ENCODE peak calls at places on chromosomes 16 and 17, in nine cellular contexts. Z is B cell, E is OCI-LY7, M is fibroblast of the aortic adventitia, U is A549, R is neural progenitor cell, Q is stomach, Y is gastrocnemius medialis, N is AG09319. T is an unnamed sample.

GRCh38 chr17:27956601-27957445 is 63.7 kb upstream of the LYRM9 start:
- DNase-seq in Q (no peak), Y (no peak), N (no peak), E (no peak), M (peak), U (no peak), R (no peak), Z (no peak), T (no peak)

GRCh38 chr16:53056528-53056881 is 1.7 kb downstream of the CHD9 start:
- DNase-seq in Q (no peak), Y (no peak), N (no peak), E (peak), R (no peak), M (peak), Z (no peak), U (no peak), T (no peak)

GRCh38 chr16:90046971-90047713 is 27.9 kb upstream of the DBNDD1 start:
- DNase-seq in Y (peak), N (no peak), Q (peak), M (peak), Z (no peak), R (peak), E (no peak), U (no peak), T (peak)

GRCh38 chr16:383326-384020 is 1.7 kb upstream of the PGAP6 start:
- DNase-seq in Z (peak), Q (peak), N (no peak), E (peak), R (peak), U (no peak), Y (no peak), M (no peak), T (no peak)

GRCh38 chr17:82107341-82107860 is 9.4 kb upstream of the FASN start:
- DNase-seq in Y (peak), U (peak), E (peak), Q (no peak), Z (no peak), M (no peak), R (no peak), N (no peak), T (no peak)

GRCh38 chr16:11283820-11284248 is 2.7 kb upstream of the PRM1 start:
- DNase-seq in U (no peak), N (no peak), E (no peak), Q (no peak), Y (no peak), Z (no peak), R (peak), M (no peak), T (no peak)

GRCh38 chr16:88569614-88569984 is 604 bp upstream of the ZC3H18 start:
- DNase-seq in M (peak), R (peak), Z (peak), Q (no peak), N (no peak), E (no peak), Y (no peak), U (no peak), T (peak)

GRCh38 chr16:66658143-66658859 is 38.2 kb downstream of the CMTM4 start:
- DNase-seq in M (no peak), R (no peak), Z (no peak), Y (no peak), U (no peak), E (no peak), N (no peak), Q (no peak), T (no peak)

GRCh38 chr17:49496183-49496865 is 1.2 kb downstream of the NGFR start:
- DNase-seq in Z (peak), U (peak), N (no peak), M (peak), R (peak), Y (peak), Q (peak), E (peak), T (peak)

GRCh38 chr17:58338907-58339774 is 10.5 kb upstream of the TSPOAP1 start:
- DNase-seq in R (peak), Z (peak), Y (peak), Q (no peak), E (peak), U (no peak), N (no peak), M (peak), T (peak)

GRCh38 chr16:63933841-63934240 is 1188.0 kb downstream of the CDH11 start:
- DNase-seq in R (no peak), E (no peak), M (no peak), Q (no peak), Y (no peak), N (no peak), Z (no peak), U (no peak), T (no peak)

GRCh38 chr16:49849709-49850108 is 6.2 kb downstream of the ZNF423 start:
- DNase-seq in Z (no peak), U (no peak), M (no peak), E (no peak), Q (no peak), Y (no peak), N (no peak), R (no peak), T (no peak)
- TF ChIP-seq CTCF in Z (no peak), U (no peak), M (no peak), E (no peak), Q (no peak), Y (no peak), N (no peak), R (no peak), T (no peak)

GRCh38 chr17:71792966-71793365 is 327.9 kb upstream of the SOX9 start:
- DNase-seq in N (peak), R (peak), Y (no peak), E (no peak), U (no peak), M (peak), Z (no peak), Q (no peak), T (no peak)
- TF ChIP-seq CTCF in N (no peak), R (no peak), Y (no peak), E (no peak), U (no peak), M (no peak), Z (no peak), Q (no peak), T (no peak)

DNA sequence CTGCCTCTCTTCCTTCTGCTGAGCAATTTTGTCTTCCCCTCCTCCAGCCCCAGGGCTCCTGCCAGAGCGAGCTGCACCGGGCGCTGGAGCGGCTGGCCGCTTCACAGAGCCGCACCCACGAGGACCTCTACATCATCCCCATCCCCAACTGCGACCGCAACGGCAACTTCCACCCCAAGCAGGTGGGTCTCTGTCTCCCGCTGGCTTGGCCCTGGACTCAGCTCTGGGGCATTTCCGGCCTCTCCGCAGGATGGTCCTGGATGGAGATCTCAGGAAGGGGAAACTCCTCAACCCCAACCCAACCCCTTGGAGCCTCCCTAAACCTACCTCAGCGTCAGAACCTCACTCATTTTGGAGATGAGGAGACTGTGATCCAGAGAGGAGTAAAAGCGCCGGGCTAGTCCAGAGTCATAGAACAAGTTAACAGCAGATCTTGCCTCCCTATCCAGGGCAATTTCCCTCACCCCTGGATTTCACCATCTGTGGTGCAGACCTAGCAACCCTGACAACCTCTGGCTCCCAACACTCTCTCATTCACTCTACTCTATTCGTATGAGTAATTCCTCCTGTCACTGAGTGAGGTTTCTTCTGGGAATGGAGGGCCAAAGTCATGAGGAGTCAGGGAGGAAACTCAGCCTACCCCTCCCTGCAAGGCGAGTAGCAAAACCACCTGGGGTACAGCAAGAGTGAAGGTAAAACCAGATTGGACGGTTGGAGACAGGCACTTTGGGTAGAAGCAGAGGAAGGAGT is 10.8 kb downstream of the IGFBP4 start:
- DNase-seq in M (peak), N (no peak), E (no peak), R (no peak), Z (no peak), Q (no peak), Y (no peak), U (no peak), T (no peak)
- TF ChIP-seq CTCF in M (no peak), N (no peak), E (no peak), R (no peak), Z (no peak), Q (no peak), Y (no peak), U (no peak), T (no peak)

GRCh38 chr16:1781254-1781653 is 1.1 kb downstream of the SPSB3 start:
- DNase-seq in Y (no peak), Z (no peak), U (no peak), Q (no peak), R (no peak), N (no peak), M (no peak), E (no peak), T (no peak)

GRCh38 chr16:1779741-1780676 is 2.4 kb downstream of the SPSB3 start:
- DNase-seq in M (no peak), R (no peak), Y (no peak), Z (no peak), E (no peak), U (no peak), Q (no peak), N (no peak), T (no peak)

GRCh38 chr16:1780677-1781072 is 1.7 kb downstream of the SPSB3 start:
- DNase-seq in Q (no peak), U (no peak), E (no peak), Y (no peak), M (no peak), N (no peak), Z (no peak), R (no peak), T (no peak)

GRCh38 chr16:1782408-1783247 is at the start of the genes NUBP2 and SPSB3:
- DNase-seq in U (peak), Q (peak), M (peak), Y (peak), Z (peak), N (peak), R (peak), E (peak), T (peak)

GRCh38 chr16:1781758-1782407 is 488 bp downstream of the SPSB3 start:
- DNase-seq in R (peak), Z (no peak), U (peak), Y (no peak), M (no peak), E (peak), N (no peak), Q (no peak), T (peak)
- TF ChIP-seq CTCF in R (peak), Z (peak), U (no peak), Y (peak), M (peak), E (no peak), N (no peak), Q (no peak), T (peak)

GRCh38 chr17:41302981-41303380 is 330 bp upstream of the KRTAP29-1 start:
- DNase-seq in E (no peak), M (no peak), Z (no peak), R (no peak), U (no peak), Q (no peak), N (no peak), Y (no peak), T (no peak)

GRCh38 chr17:41301916-41302901 is at the start of gene KRTAP29-1:
- DNase-seq in M (no peak), N (no peak), E (no peak), R (no peak), Q (no peak), Z (no peak), Y (no peak), U (no peak), T (no peak)

GRCh38 chr17:41307647-41308046 is 1.5 kb downstream of the KRTAP16-1 start:
- DNase-seq in N (no peak), E (no peak), Q (no peak), R (peak), Z (no peak), U (no peak), M (peak), Y (no peak), T (no peak)

GRCh38 chr17:41301204-41301790 is 1.4 kb downstream of the KRTAP29-1 start:
- DNase-seq in E (no peak), Q (no peak), N (no peak), Y (no peak), M (no peak), R (no peak), U (no peak), Z (no peak), T (no peak)

DNA sequence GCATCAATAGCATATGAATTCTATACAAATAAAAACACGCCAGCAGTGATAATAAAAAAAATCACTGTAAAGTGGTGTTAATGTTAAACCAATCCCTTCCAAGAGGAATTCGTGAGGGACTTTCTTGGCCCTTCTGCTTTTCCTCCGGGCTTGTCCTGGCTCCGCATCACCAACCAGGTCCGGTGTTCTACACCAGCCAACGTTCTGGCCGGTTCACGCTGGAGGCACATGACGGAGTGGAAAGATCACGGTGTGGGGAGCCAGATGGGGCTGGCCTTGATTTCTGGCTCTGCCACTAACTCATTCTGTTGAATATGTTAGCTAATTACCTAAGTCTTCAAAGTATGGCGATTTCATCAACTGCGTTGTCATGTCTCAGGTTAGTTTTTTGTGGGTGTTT is 1.4 kb upstream of the KRTAP29-1 start:
- DNase-seq in M (no peak), N (no peak), Y (no peak), Q (no peak), U (no peak), Z (no peak), R (no peak), E (no peak), T (no peak)
- TF ChIP-seq CTCF in M (no peak), N (no peak), Y (no peak), Q (no peak), U (no peak), Z (no peak), R (no peak), E (no peak), T (no peak)

GRCh38 chr16:31710134-31710533 is 163.5 kb upstream of the ZNF267 start:
- DNase-seq in U (no peak), Z (no peak), R (no peak), N (no peak), Q (no peak), E (no peak), M (no peak), Y (no peak), T (no peak)

GRCh38 chr16:31713071-31713944 is 160.3 kb upstream of the ZNF267 start:
- DNase-seq in U (peak), E (peak), Z (peak), Q (peak), N (peak), Y (peak), M (peak), R (peak), T (peak)

GRCh38 chr16:31712064-31712540 is 161.5 kb upstream of the ZNF267 start:
- DNase-seq in M (no peak), R (no peak), Q (no peak), E (no peak), U (no peak), Z (no peak), Y (no peak), N (no peak), T (no peak)

GRCh38 chr16:31710880-31711279 is 162.7 kb upstream of the ZNF267 start:
- DNase-seq in Q (no peak), Z (no peak), Y (no peak), R (no peak), U (no peak), M (no peak), N (no peak), E (no peak), T (no peak)

GRCh38 chr16:31711344-31711845 is 162.2 kb upstream of the ZNF267 start:
- DNase-seq in Z (no peak), U (no peak), Y (no peak), Q (no peak), E (no peak), M (no peak), N (no peak), R (no peak), T (no peak)
- TF ChIP-seq CTCF in Z (no peak), U (no peak), Y (no peak), Q (no peak), E (peak), M (no peak), N (no peak), R (peak), T (no peak)

DNA sequence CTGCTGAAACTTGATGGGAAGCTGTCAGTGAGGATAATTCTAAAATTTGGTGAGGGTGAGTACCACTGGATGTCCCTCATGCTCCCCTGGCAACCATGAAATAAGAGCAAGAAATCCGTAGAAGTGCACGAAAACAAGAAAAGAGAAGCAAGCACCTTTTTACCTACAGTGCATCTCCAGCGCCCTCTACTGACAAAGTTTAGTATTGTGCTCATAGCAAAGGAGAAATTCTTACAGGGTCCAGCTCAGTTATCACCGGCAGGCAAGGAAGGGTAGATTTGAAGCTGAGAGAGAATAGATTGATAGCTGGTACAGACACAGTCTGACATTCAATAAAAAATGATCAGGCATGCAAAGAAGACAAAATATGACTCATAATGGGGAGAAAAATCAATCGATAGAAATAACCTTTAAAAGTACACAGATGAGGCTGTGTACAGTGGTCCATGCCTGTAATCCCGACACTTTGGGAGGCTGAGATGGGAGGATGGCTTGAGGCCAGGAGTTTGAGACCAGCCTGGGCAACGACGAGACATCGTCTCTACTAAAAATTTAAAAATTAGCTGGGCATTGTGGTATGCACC is 28.3 kb upstream of the TEX2 start:
- DNase-seq in R (no peak), E (peak), U (no peak), M (no peak), N (no peak), Q (no peak), Y (no peak), Z (no peak), T (peak)
- TF ChIP-seq CTCF in R (peak), E (peak), U (peak), M (peak), N (peak), Q (no peak), Y (peak), Z (peak), T (peak)

GRCh38 chr17:8122391-8122922 is 1.4 kb downstream of the HES7 start:
- DNase-seq in N (no peak), E (no peak), Z (no peak), Q (no peak), M (peak), U (no peak), R (peak), Y (no peak), T (no peak)

GRCh38 chr17:8120520-8121443 is 2.5 kb upstream of the ALOXE3 start:
- DNase-seq in M (peak), U (peak), E (peak), Q (peak), R (peak), Y (no peak), N (no peak), Z (peak), T (peak)

GRCh38 chr17:8122923-8123694 is 797 bp downstream of the HES7 start:
- DNase-seq in Z (no peak), Q (no peak), N (no peak), U (peak), E (peak), Y (no peak), R (peak), M (peak), T (no peak)

GRCh38 chr17:8119575-8120519 is 1.5 kb upstream of the ALOXE3 start:
- DNase-seq in Z (peak), E (peak), Y (peak), U (peak), M (peak), N (peak), R (peak), Q (peak), T (peak)

DNA sequence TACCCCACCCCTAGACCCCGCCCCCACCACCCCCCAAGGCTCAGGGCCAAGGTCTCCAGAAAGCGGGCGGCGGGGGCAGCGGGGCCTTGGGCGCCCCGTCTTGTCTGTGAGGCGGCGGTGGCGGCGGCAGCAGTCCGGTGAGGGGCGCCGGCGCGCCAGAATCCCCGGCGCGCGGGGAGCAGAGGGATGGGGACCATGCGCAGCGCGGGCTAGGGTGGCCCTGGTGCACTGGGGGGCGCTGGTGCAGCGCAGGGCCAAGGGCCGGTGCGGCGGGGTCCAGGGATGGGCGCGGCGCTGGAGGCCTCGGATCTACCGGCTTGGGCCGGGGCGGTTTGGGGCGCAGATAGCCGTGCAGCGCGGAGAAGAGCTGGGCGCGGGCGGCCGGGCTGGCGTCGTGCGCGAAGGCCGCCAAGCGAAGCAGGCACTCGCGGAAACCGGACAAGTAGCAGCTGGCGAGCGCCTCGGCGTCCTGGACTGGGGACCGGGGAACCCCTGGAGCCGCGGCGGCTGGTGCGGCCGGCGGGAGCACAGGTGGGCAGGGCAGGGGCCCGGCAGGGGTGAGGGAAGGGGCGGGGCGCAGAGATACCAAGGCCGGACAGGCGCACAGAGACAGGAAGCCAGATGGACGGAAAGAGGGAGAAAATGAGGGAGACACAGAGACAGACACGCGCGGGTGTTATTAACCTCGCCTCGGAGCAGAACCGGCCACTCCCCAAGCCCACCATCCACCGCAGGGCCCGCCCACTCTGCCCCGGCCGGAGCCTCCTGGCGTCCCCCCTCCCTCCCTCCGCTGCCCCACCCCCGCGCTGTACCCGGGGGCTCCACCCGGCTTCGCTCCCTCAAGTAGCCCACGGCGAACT is 2.1 kb downstream of the HES7 start:
- DNase-seq in M (peak), Z (no peak), U (peak), Q (no peak), Y (no peak), N (no peak), R (peak), E (peak), T (peak)
- TF ChIP-seq CTCF in M (peak), Z (peak), U (peak), Q (no peak), Y (peak), N (peak), R (peak), E (peak), T (peak)

GRCh38 chr17:74305865-74306654 is 20.0 kb upstream of the KIF19 start:
- DNase-seq in N (no peak), E (no peak), U (no peak), R (peak), Q (no peak), Z (no peak), Y (no peak), M (no peak), T (peak)
- TF ChIP-seq CTCF in N (no peak), E (peak), U (peak), R (peak), Q (no peak), Z (no peak), Y (no peak), M (no peak), T (no peak)

DNA sequence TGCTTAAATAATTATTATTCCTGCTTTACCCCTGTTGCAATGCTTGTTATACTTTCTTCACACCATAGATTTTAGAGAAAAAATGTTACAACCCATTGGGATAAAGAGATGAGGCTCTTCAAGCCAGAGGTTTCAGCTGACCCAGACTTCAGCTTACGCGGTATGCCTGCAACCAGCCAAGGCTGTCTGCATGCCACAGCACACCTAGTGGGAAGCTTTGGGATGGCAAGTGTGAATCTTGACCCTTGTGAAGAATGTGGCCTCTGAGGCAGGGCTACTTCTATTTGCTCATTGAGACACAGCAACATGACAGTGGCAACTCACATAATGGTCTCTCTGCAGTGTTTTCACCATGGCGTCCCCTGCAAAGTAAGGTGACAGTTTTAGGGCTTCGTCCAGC is 193.9 kb upstream of the PIRT start:
- DNase-seq in E (no peak), R (peak), Y (no peak), U (peak), Z (no peak), M (no peak), N (no peak), Q (no peak), T (no peak)
- TF ChIP-seq CTCF in E (peak), R (peak), Y (no peak), U (no peak), Z (no peak), M (no peak), N (no peak), Q (no peak), T (no peak)

T was measured in endothelial cell.